ENCODE peak calls at places on chromosomes 4 and X, in four cellular contexts. One of them, this sample, is unnamed.

GRCh38 chrX:80792205-80792604 is 17.5 kb downstream of the BRWD3 start:
- DNase-seq in HepG2: no peak
- DNase-seq in K562: no peak
- DNase-seq in GM12878: no peak
- DNase-seq in this sample: no peak

GRCh38 chr4:1693131-1693896 is 9.2 kb upstream of the FAM53A start:
- DNase-seq in GM12878: no peak
- DNase-seq in HepG2: peak; percentile 75
- DNase-seq in K562: peak; percentile 67
- DNase-seq in this sample: peak; percentile 83

GRCh38 chrX:119667111-119667928 is 25.6 kb downstream of the SEPTIN6 start:
- DNase-seq in GM12878: no peak
- DNase-seq in K562: no peak
- DNase-seq in HepG2: no peak
- DNase-seq in this sample: peak; percentile 65

GRCh38 chr4:87339440-87339839 is 16.8 kb upstream of the HSD17B13 start:
- DNase-seq in GM12878: no peak
- DNase-seq in K562: no peak
- DNase-seq in HepG2: no peak
- DNase-seq in this sample: no peak

GRCh38 chr4:114091546-114091945 is 112.1 kb upstream of the ARSJ start:
- DNase-seq in K562: no peak
- DNase-seq in GM12878: no peak
- DNase-seq in HepG2: no peak
- DNase-seq in this sample: no peak

GRCh38 chr4:182562350-182562749 is 319.1 kb downstream of the TENM3 start:
- DNase-seq in K562: no peak
- DNase-seq in GM12878: no peak
- DNase-seq in HepG2: no peak
- DNase-seq in this sample: no peak

GRCh38 chr4:16897991-16898827 is at the start of gene LDB2:
- DNase-seq in GM12878: no peak
- DNase-seq in K562: no peak
- DNase-seq in HepG2: no peak
- DNase-seq in this sample: peak; percentile 10

GRCh38 chr4:678765-679481 is 4.6 kb downstream of the MYL5 start:
- DNase-seq in K562: no peak
- DNase-seq in HepG2: no peak
- DNase-seq in GM12878: no peak
- DNase-seq in this sample: no peak

GRCh38 chr4:2102045-2102883 is 43.1 kb downstream of the NAT8L start:
- DNase-seq in K562: no peak
- DNase-seq in GM12878: no peak
- DNase-seq in HepG2: no peak
- DNase-seq in this sample: no peak

GRCh38 chr4:14125375-14126129 is 498.0 kb upstream of the BOD1L1 start:
- DNase-seq in K562: no peak
- DNase-seq in HepG2: no peak
- DNase-seq in GM12878: peak; percentile 49
- DNase-seq in this sample: no peak

GRCh38 chrX:11932423-11932822 is 174.4 kb downstream of the MSL3 start:
- DNase-seq in HepG2: no peak
- DNase-seq in K562: no peak
- DNase-seq in GM12878: no peak
- DNase-seq in this sample: no peak

GRCh38 chr4:113673450-113673849 is 88.1 kb downstream of the CAMK2D start:
- DNase-seq in K562: no peak
- DNase-seq in GM12878: no peak
- DNase-seq in HepG2: no peak
- DNase-seq in this sample: no peak

GRCh38 chrX:112672788-112673560 is 6.8 kb downstream of the LHFPL1 start:
- DNase-seq in K562: no peak
- DNase-seq in GM12878: no peak
- DNase-seq in HepG2: no peak
- DNase-seq in this sample: no peak

GRCh38 chr4:181650033-181650825 is 593.0 kb upstream of the TENM3 start:
- DNase-seq in HepG2: no peak
- DNase-seq in K562: no peak
- DNase-seq in GM12878: no peak
- DNase-seq in this sample: no peak

GRCh38 chrX:25191403-25191802 is 175.6 kb upstream of the ARX start:
- DNase-seq in K562: peak; percentile 27
- DNase-seq in GM12878: no peak
- DNase-seq in HepG2: no peak
- DNase-seq in this sample: peak; percentile 18

GRCh38 chr4:186946682-186947294 is 223.1 kb upstream of the FAT1 start:
- DNase-seq in K562: peak; percentile 32
- DNase-seq in HepG2: peak; percentile 78
- DNase-seq in GM12878: no peak
- DNase-seq in this sample: peak; percentile 25

GRCh38 chr4:121656269-121656641 is 40.5 kb downstream of the ANXA5 start:
- DNase-seq in HepG2: peak; percentile 50
- DNase-seq in K562: peak; percentile 47
- DNase-seq in GM12878: peak; percentile 7
- DNase-seq in this sample: peak; percentile 52

GRCh38 chr4:16521156-16521915 is 295.1 kb upstream of the TAPT1 start:
- DNase-seq in HepG2: no peak
- DNase-seq in GM12878: no peak
- DNase-seq in K562: no peak
- DNase-seq in this sample: no peak

GRCh38 chr4:153521995-153522799 is 56.0 kb downstream of the TMEM131L start:
- DNase-seq in K562: no peak
- DNase-seq in GM12878: peak; percentile 71
- DNase-seq in HepG2: no peak
- DNase-seq in this sample: no peak

GRCh38 chrX:115413246-115413878 is 123.8 kb downstream of the LUZP4 start:
- DNase-seq in GM12878: no peak
- DNase-seq in HepG2: no peak
- DNase-seq in K562: no peak
- DNase-seq in this sample: no peak

GRCh38 chr4:181525641-181526040 is 717.6 kb upstream of the TENM3 start:
- DNase-seq in HepG2: no peak
- DNase-seq in K562: no peak
- DNase-seq in GM12878: no peak
- DNase-seq in this sample: no peak

GRCh38 chrX:3076416-3076991 is 35.2 kb downstream of the ARSF start:
- DNase-seq in GM12878: no peak
- DNase-seq in K562: no peak
- DNase-seq in HepG2: no peak
- DNase-seq in this sample: no peak

GRCh38 chrX:150202641-150203248 is 160.4 kb upstream of the MAMLD1 start:
- DNase-seq in GM12878: no peak
- DNase-seq in HepG2: no peak
- DNase-seq in K562: no peak
- DNase-seq in this sample: no peak

GRCh38 chr4:147361726-147362125 is 119.2 kb upstream of the EDNRA start:
- DNase-seq in K562: no peak
- DNase-seq in HepG2: no peak
- DNase-seq in GM12878: no peak
- DNase-seq in this sample: no peak

GRCh38 chrX:122641136-122641535 is 542.9 kb upstream of the GRIA3 start:
- DNase-seq in GM12878: no peak
- DNase-seq in K562: no peak
- DNase-seq in HepG2: no peak
- DNase-seq in this sample: no peak

GRCh38 chr4:76012388-76012801 is 5.1 kb upstream of the CXCL9 start:
- DNase-seq in GM12878: no peak
- DNase-seq in HepG2: no peak
- DNase-seq in K562: no peak
- DNase-seq in this sample: no peak

GRCh38 chr4:108890491-108890890 is 127.6 kb upstream of the ETNPPL start:
- DNase-seq in GM12878: no peak
- DNase-seq in K562: no peak
- DNase-seq in HepG2: no peak
- DNase-seq in this sample: no peak

GRCh38 chr4:108889696-108890475 is 127.0 kb upstream of the ETNPPL start:
- DNase-seq in K562: no peak
- DNase-seq in HepG2: no peak
- DNase-seq in GM12878: no peak
- DNase-seq in this sample: no peak

GRCh38 chr4:108887034-108887433 is 124.2 kb upstream of the ETNPPL start:
- DNase-seq in HepG2: no peak
- DNase-seq in GM12878: no peak
- DNase-seq in K562: peak; percentile 9
- DNase-seq in this sample: no peak

GRCh38 chr4:108893474-108893873 is 130.6 kb upstream of the ETNPPL start:
- DNase-seq in K562: no peak
- DNase-seq in GM12878: no peak
- DNase-seq in HepG2: no peak
- DNase-seq in this sample: no peak

DNA sequence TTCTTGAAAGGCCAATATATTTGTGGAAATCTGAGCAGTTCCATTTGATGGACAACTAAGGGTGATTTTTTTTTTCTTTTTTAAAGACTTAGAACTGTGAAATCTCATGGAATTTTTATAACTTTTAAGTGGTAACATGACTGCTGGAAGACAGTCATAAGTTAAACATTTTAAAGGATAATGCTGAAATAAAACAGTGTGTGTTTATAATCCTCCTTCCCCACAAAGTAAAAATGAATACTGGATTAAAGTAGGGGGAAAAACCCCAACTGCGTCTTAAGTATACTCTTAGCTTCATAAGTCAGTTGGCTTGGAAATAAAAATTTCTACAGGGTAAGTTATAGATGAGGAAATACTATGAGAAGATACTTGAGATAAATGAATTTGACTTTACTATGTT is 129.1 kb upstream of the ETNPPL start:
- DNase-seq in HepG2: no peak
- DNase-seq in K562: no peak
- DNase-seq in GM12878: no peak
- DNase-seq in this sample: no peak
- TF ChIP-seq FOXK2 in HepG2: no peak
- TF ChIP-seq FOXK2 in K562: no peak
- TF ChIP-seq FOXK2 in GM12878: no peak
- TF ChIP-seq FOXK2 in this sample: no peak

GRCh38 chr4:116070283-116070682 is 956.9 kb upstream of the NDST4 start:
- DNase-seq in GM12878: no peak
- DNase-seq in K562: no peak
- DNase-seq in HepG2: no peak
- DNase-seq in this sample: no peak

DNA sequence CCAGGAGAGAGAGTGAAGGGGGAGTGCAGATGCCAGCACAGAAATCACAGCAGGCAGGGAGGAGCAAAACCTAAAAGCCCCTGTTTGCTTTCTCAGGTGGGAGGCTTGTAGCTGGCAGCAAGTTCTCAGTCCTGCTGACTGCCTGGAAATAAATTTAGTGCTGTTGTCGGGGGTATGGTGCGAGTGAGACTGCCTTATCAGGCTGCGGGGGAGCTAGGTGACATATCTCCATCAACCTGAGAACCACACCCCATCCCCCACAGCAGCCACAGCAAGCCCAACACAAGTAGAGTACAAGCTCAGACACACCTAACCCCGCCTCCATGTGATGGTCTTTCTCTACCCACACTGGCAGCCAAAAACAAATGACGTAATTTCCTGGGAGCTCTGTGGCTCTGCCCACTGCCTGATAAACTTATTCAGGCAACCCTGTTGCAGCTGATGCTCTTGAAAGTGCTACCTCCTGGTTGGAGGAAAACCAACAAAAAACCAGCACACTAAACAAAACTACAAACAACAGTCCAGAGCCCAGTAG is 953.4 kb upstream of the NDST4 start:
- DNase-seq in GM12878: no peak
- DNase-seq in K562: no peak
- DNase-seq in HepG2: no peak
- DNase-seq in this sample: no peak
- TF ChIP-seq FOXK2 in GM12878: no peak
- TF ChIP-seq FOXK2 in K562: no peak
- TF ChIP-seq FOXK2 in HepG2: no peak
- TF ChIP-seq FOXK2 in this sample: no peak

GRCh38 chrX:13780868-13781427 is 35.9 kb downstream of the GPM6B start:
- DNase-seq in HepG2: no peak
- DNase-seq in K562: no peak
- DNase-seq in GM12878: no peak
- DNase-seq in this sample: no peak

GRCh38 chrX:13775837-13776236 is 41.1 kb downstream of the GPM6B start:
- DNase-seq in HepG2: no peak
- DNase-seq in GM12878: no peak
- DNase-seq in K562: no peak
- DNase-seq in this sample: no peak

GRCh38 chrX:13774696-13775095 is 40.1 kb downstream of the OFD1 start:
- DNase-seq in HepG2: no peak
- DNase-seq in K562: no peak
- DNase-seq in GM12878: no peak
- DNase-seq in this sample: no peak

GRCh38 chrX:13776387-13776786 is 40.5 kb downstream of the GPM6B start:
- DNase-seq in HepG2: no peak
- DNase-seq in GM12878: no peak
- DNase-seq in K562: no peak
- DNase-seq in this sample: no peak

DNA sequence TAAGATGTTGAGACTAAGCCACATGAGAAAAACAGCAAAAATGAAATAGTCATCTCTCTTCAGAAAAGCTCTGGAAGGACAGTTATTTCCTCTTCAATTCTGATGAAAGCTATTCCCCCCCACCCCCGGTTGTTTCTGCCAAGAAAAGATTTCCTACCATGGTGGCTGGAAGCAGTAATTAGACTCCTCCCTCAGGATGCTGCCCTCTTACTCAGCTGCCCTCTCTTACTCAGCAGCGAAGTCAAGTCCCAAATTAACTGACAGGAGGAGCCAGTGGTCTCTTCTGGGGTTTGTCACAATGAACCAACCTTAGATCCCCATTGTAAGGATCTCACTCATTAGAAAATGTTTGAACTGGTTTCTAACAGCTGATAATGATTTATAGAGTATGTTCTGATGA is 38.0 kb downstream of the GPM6B start:
- DNase-seq in K562: no peak
- DNase-seq in GM12878: no peak
- DNase-seq in HepG2: no peak
- DNase-seq in this sample: no peak
- TF ChIP-seq FOXK2 in K562: no peak
- TF ChIP-seq FOXK2 in GM12878: no peak
- TF ChIP-seq FOXK2 in HepG2: no peak
- TF ChIP-seq FOXK2 in this sample: no peak

GRCh38 chr4:37978509-37978908 is 18.3 kb downstream of the PTTG2 start:
- DNase-seq in HepG2: no peak
- DNase-seq in K562: no peak
- DNase-seq in GM12878: no peak
- DNase-seq in this sample: no peak

GRCh38 chr4:37976513-37976912 is 16.3 kb downstream of the PTTG2 start:
- DNase-seq in K562: no peak
- DNase-seq in GM12878: no peak
- DNase-seq in HepG2: peak; percentile 39
- DNase-seq in this sample: no peak

GRCh38 chr4:37976991-37977470 is 16.8 kb downstream of the PTTG2 start:
- DNase-seq in K562: peak; percentile 92
- DNase-seq in GM12878: no peak
- DNase-seq in HepG2: peak; percentile 65
- DNase-seq in this sample: peak; percentile 69

GRCh38 chr4:37981425-37981824 is 21.2 kb downstream of the PTTG2 start:
- DNase-seq in HepG2: no peak
- DNase-seq in GM12878: no peak
- DNase-seq in K562: no peak
- DNase-seq in this sample: no peak

GRCh38 chr4:37977471-37978452 is 17.6 kb downstream of the PTTG2 start:
- DNase-seq in GM12878: peak; percentile 44
- DNase-seq in K562: peak; percentile 49
- DNase-seq in HepG2: peak; percentile 23
- DNase-seq in this sample: peak; percentile 37
- TF ChIP-seq FOXK2 in GM12878: no peak
- TF ChIP-seq FOXK2 in K562: no peak
- TF ChIP-seq FOXK2 in HepG2: no peak
- TF ChIP-seq FOXK2 in this sample: no peak

This sample was measured in HEK293T.